ENCODE peak calls at places on chromosomes 16 and 17, in seven cellular contexts. J is lower lobe of right lung, Y is mesothelial cell of epicardium, U is GM13977, X is right atrium auricular region, Z is endothelial cell, E is AG10803. T is an unnamed sample.

GRCh38 chr16:47037396-47037745 is 63.9 kb upstream of the DNAJA2 start:
- DNase-seq in J (no peak), Y (no peak), U (peak; percentile 57), X (no peak), Z (no peak), E (no peak), T (peak; percentile 60)

GRCh38 chr16:73048292-73049050 is 543 bp upstream of the ZFHX3 start:
- DNase-seq in J (peak; percentile 83), Y (no peak), U (no peak), X (no peak), Z (no peak), E (peak; percentile 60), T (no peak)

GRCh38 chr16:82630688-82631087 is 3.9 kb downstream of the CDH13 start:
- DNase-seq in J (no peak), Y (no peak), U (no peak), X (no peak), Z (no peak), E (peak; percentile 18), T (no peak)

GRCh38 chr17:39027037-39027436 is 59.8 kb upstream of the FBXO47 start:
- DNase-seq in J (peak; percentile 81), Y (peak; percentile 58), U (peak; percentile 37), X (peak; percentile 73), Z (peak; percentile 15), E (peak; percentile 19), T (peak; percentile 63)

GRCh38 chr16:10576390-10577304 is 3.8 kb downstream of the EMP2 start:
- DNase-seq in J (no peak), Y (no peak), U (no peak), X (no peak), Z (no peak), E (no peak), T (no peak)

GRCh38 chr16:9039208-9039607 is 52.2 kb upstream of the HAPSTR1 start:
- DNase-seq in J (no peak), Y (no peak), U (no peak), X (no peak), Z (peak; percentile 17), E (no peak), T (peak; percentile 21)

GRCh38 chr16:89326721-89327120 is 109.2 kb downstream of the ZNF778 start:
- DNase-seq in J (no peak), Y (no peak), U (no peak), X (no peak), Z (no peak), E (no peak), T (no peak)

GRCh38 chr16:10577305-10578202 is 2.8 kb downstream of the EMP2 start:
- DNase-seq in J (peak; percentile 58), Y (no peak), U (no peak), X (no peak), Z (no peak), E (peak; percentile 85), T (no peak)

GRCh38 chr17:45908460-45908859 is 14.1 kb downstream of the MAPT start:
- DNase-seq in J (no peak), Y (no peak), U (no peak), X (no peak), Z (no peak), E (no peak), T (peak; percentile 40)

GRCh38 chr17:48589060-48589830 is 796 bp downstream of the HOXB3 start:
- DNase-seq in J (no peak), Y (no peak), U (no peak), X (no peak), Z (no peak), E (no peak), T (no peak)

GRCh38 chr16:57611184-57611583 is 17.2 kb upstream of the ADGRG1 start:
- DNase-seq in J (no peak), Y (no peak), U (peak; percentile 66), X (no peak), Z (no peak), E (no peak), T (no peak)

GRCh38 chr17:78276499-78276898 is 45.1 kb downstream of the TMEM235 start:
- DNase-seq in J (no peak), Y (no peak), U (no peak), X (no peak), Z (no peak), E (no peak), T (no peak)

GRCh38 chr17:8875957-8876356 is 8.5 kb upstream of the PIK3R6 start:
- DNase-seq in J (no peak), Y (no peak), U (no peak), X (no peak), Z (no peak), E (peak; percentile 63), T (no peak)

GRCh38 chr17:33701910-33702309 is 408.8 kb upstream of the ASIC2 start:
- DNase-seq in J (no peak), Y (no peak), U (no peak), X (no peak), Z (no peak), E (no peak), T (no peak)

GRCh38 chr17:63699638-63700527 is at the start of gene LIMD2:
- DNase-seq in J (peak; percentile 77), Y (peak; percentile 71), U (peak; percentile 93), X (no peak), Z (peak; percentile 72), E (peak; percentile 20), T (peak; percentile 87)

GRCh38 chr17:60817187-60817586 is 139.5 kb downstream of the BCAS3 start:
- DNase-seq in J (no peak), Y (no peak), U (no peak), X (no peak), Z (no peak), E (peak; percentile 91), T (no peak)

GRCh38 chr16:86977076-86977676 is 340.0 kb downstream of the C16orf95 start:
- DNase-seq in J (no peak), Y (no peak), U (no peak), X (no peak), Z (no peak), E (no peak), T (no peak)

GRCh38 chr16:48347191-48347860 is 37.9 kb downstream of the SIAH1 start:
- DNase-seq in J (no peak), Y (no peak), U (no peak), X (no peak), Z (no peak), E (no peak), T (no peak)

DNA sequence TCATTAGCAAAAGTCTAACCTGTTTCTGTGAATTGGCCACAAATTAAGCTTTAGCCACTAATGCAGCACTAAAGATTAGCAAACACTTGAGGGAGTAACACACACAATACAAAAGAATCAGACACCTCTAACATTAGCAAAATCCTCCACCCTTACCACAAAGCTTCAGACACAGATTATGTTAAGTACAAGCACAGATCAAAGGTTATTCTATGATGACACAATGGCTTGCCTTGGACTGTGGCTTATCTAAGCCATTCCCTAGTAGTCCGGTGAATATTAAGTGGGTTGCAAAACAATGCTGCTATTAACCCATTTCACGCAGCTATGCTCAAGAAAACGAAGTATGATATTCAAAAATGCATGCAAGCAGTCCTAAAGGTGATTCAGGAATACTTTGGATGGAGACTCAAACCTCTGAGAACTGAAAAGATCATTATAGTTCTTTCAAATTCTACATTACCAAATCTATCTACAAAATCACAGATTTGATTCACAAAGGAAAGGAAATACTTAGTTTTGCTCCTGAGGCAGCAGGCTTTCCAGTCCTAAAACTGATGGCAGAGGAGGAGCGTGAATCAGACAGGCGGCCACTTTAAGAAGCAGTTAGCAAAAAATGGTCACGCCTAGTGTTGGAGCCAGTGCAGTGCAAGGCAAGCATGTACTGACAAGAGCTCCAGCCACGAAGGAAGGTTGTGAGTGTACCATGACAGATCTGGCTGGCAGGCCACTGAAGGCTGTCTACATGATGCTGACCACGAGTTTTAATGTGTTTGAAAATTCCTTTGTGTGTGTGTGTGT is 67.2 kb downstream of the PARN start:
- DNase-seq in J (no peak), Y (no peak), U (no peak), X (peak; percentile 70), Z (no peak), E (peak; percentile 57), T (no peak)
- TF ChIP-seq CTCF in J (no peak), Y (no peak), U (no peak), X (peak; percentile 27), Z (no peak), E (peak; percentile 41), T (no peak)

DNA sequence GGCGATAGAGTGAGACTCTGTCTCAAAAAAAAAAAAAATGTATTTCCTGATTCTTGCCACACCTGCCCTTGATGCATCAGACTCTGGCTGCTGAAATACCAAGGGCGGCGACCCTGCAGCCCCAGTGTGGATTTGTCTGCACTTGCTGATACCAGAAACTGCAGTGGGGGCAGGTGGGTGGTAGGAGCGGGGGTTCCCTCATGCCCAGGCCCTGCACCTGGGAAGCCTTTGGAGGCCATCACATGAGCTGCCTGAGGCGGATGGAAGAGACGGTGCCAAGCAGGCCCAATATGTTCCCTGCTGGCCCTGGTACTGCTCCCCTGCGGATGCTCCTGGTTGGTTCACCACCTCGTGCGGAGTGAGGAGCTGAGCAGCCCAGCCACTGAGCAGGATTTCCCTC is 50.6 kb downstream of the MARF1 start:
- DNase-seq in J (no peak), Y (no peak), U (no peak), X (no peak), Z (no peak), E (no peak), T (peak; percentile 35)
- TF ChIP-seq CTCF in J (no peak), Y (no peak), U (no peak), X (no peak), Z (no peak), E (no peak), T (no peak)

DNA sequence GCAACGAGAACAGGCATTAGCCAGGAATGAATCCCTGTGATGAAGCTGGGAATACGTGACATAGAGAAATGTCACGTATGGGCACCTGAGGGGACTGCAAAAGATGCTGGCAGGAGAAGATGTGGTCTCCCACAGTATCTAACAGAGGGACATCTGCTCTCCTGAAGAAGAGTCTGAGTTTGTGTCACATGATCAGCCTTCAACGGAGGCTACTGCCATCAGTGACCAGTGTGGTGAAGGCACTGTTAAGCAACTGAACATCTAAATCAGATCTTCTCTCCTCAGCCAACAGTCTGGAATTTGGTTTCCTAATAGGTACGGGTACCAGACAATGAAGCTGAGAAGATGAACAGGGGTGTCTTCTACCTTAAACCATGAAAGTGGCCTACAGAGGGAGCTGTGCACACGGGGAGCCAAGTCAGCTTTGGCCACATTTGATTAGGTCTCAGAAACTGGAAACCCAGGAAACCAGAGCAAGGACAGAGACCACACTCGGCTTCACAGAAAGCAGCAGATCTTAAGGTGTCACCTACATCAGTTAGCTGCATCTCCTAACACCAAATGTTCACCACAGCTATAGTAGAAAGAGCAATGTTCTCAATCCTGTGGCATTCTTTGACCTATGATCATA is 41.8 kb downstream of the BRD7 start:
- DNase-seq in J (no peak), Y (no peak), U (peak; percentile 34), X (no peak), Z (no peak), E (peak; percentile 40), T (peak; percentile 86)
- TF ChIP-seq CTCF in J (peak; percentile 47), Y (no peak), U (peak; percentile 74), X (peak; percentile 44), Z (peak; percentile 35), E (peak; percentile 74), T (peak; percentile 65)

GRCh38 chr17:44207319-44207718 is 7.6 kb upstream of the ATXN7L3 start:
- DNase-seq in J (no peak), Y (no peak), U (no peak), X (no peak), Z (no peak), E (no peak), T (no peak)

GRCh38 chr17:44206825-44207155 is 7.1 kb upstream of the ATXN7L3 start:
- DNase-seq in J (no peak), Y (no peak), U (no peak), X (no peak), Z (no peak), E (no peak), T (no peak)

GRCh38 chr17:44204453-44204882 is 4.8 kb upstream of the ATXN7L3 start:
- DNase-seq in J (peak; percentile 42), Y (no peak), U (no peak), X (no peak), Z (no peak), E (peak; percentile 43), T (no peak)

GRCh38 chr17:44203731-44204452 is 4.2 kb upstream of the ATXN7L3 start:
- DNase-seq in J (peak; percentile 45), Y (peak; percentile 47), U (peak; percentile 74), X (no peak), Z (peak; percentile 54), E (peak; percentile 49), T (peak; percentile 86)

GRCh38 chr17:44205962-44206824 is 6.5 kb upstream of the ATXN7L3 start:
- DNase-seq in J (no peak), Y (no peak), U (no peak), X (no peak), Z (peak; percentile 33), E (no peak), T (peak; percentile 35)
- TF ChIP-seq CTCF in J (no peak), Y (no peak), U (peak; percentile 7), X (no peak), Z (no peak), E (peak; percentile 25), T (peak; percentile 11)

T was measured in activated CD8-positive, alpha-beta T cell treated with anti-CD3 and anti-CD28 coated beads for 36 hours.